ENCODE peak calls at places on chromosomes 16 and 17, in four cellular contexts. B is heart left ventricle, W is brain microvascular endothelial cell, R is pancreas. H is an unnamed sample.

GRCh38 chr17:1143573-1143972 is 36.2 kb downstream of the ABR start:
- DNase-seq in R (no peak), W (peak; percentile 14), B (no peak), H (no peak)

GRCh38 chr16:79713609-79714309 is 113.2 kb upstream of the MAF start:
- DNase-seq in B (no peak), R (no peak), W (no peak), H (no peak)

GRCh38 chr16:1535391-1536291 is 2.2 kb downstream of the TMEM204 start:
- DNase-seq in R (no peak), B (peak; percentile 66), W (no peak), H (peak; percentile 40)

GRCh38 chr17:76232342-76232741 is 8.0 kb downstream of the RNF157 start:
- DNase-seq in R (no peak), B (no peak), W (no peak), H (no peak)

GRCh38 chr17:27446569-27447301 is 9.5 kb upstream of the KSR1 start:
- DNase-seq in R (no peak), W (peak; percentile 98), B (no peak), H (no peak)

GRCh38 chr16:22425036-22425801 is 50.8 kb upstream of the CDR2 start:
- DNase-seq in B (peak; percentile 73), R (no peak), W (no peak), H (peak; percentile 69)

GRCh38 chr16:55499951-55500350 is 8.9 kb upstream of the LPCAT2 start:
- DNase-seq in R (no peak), B (no peak), W (peak; percentile 99), H (no peak)

GRCh38 chr16:85438981-85439639 is 174.0 kb upstream of the GSE1 start:
- DNase-seq in R (no peak), W (no peak), B (no peak), H (no peak)

GRCh38 chr16:23013484-23013883 is 135.8 kb downstream of the USP31 start:
- DNase-seq in B (no peak), R (no peak), W (peak; percentile 6), H (no peak)

GRCh38 chr17:78884148-78884870 is 18.7 kb downstream of the CEP295NL start:
- DNase-seq in R (no peak), B (no peak), W (no peak), H (no peak)

GRCh38 chr17:3915642-3916012 is 638 bp downstream of the P2RX1 start:
- DNase-seq in R (no peak), B (no peak), W (no peak), H (no peak)

GRCh38 chr17:3912827-3913226 is 3.4 kb downstream of the P2RX1 start:
- DNase-seq in R (no peak), W (no peak), B (no peak), H (no peak)

GRCh38 chr17:3916013-3916696 is at the start of gene P2RX1:
- DNase-seq in W (no peak), B (no peak), R (no peak), H (no peak)

GRCh38 chr17:3913531-3914318 is 2.5 kb downstream of the P2RX1 start:
- DNase-seq in B (peak; percentile 88), R (peak; percentile 83), W (peak; percentile 76), H (peak; percentile 79)

GRCh38 chr17:3914319-3914685 is 2.0 kb downstream of the P2RX1 start:
- DNase-seq in R (no peak), W (no peak), B (no peak), H (no peak)
- H3K4me3 ChIP-seq in R (no peak overlapping the region), W (no peak overlapping the region), B (no peak overlapping the region), H (no peak overlapping the region)

DNA sequence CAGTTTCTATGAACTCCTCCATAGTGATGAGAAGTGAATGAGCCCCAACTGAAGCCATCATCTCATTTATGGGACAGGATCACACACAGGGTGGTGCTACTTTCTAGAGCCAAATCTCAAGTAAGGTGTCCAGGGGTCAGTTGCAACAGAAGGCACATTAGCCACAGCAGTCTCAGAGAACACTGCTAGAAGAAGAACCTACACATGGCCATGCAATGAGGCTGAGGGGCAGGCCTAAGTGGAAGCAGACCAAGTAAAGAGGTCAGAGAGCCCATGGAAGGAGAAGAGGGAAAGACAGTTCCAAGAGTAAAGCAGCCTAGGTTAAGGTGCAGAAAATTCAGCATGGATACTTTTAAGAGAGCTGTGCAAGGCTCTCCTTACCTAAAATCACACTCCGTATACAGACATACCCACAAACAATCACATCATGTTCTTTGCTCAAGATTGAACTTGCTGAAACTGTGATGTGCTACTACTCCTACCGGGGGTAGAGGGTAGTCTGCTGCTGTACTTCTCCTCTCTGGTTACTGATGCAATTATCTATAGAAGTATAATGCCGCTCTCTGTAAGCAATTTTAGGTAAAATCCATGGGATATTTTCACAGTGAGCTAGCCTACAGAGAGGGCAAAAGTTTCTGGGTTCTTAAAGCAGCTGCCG is 1.7 kb downstream of the ABCA8 start:
- DNase-seq in B (no peak), R (no peak), W (no peak), H (no peak)
- H3K4me3 ChIP-seq in B (peak overlapping the region; percentile 63), R (no peak overlapping the region), W (peak overlapping the region; percentile 39), H (peak overlapping the region; percentile 54)

GRCh38 chr17:72119280-72119962 is 1.4 kb upstream of the SOX9 start:
- DNase-seq in R (no peak), B (no peak), W (no peak), H (no peak)
- H3K4me3 ChIP-seq in R (peak overlapping the region; percentile 11), B (peak overlapping the region; percentile 85), W (peak overlapping the region; percentile 87), H (peak overlapping the region; percentile 58)

DNA sequence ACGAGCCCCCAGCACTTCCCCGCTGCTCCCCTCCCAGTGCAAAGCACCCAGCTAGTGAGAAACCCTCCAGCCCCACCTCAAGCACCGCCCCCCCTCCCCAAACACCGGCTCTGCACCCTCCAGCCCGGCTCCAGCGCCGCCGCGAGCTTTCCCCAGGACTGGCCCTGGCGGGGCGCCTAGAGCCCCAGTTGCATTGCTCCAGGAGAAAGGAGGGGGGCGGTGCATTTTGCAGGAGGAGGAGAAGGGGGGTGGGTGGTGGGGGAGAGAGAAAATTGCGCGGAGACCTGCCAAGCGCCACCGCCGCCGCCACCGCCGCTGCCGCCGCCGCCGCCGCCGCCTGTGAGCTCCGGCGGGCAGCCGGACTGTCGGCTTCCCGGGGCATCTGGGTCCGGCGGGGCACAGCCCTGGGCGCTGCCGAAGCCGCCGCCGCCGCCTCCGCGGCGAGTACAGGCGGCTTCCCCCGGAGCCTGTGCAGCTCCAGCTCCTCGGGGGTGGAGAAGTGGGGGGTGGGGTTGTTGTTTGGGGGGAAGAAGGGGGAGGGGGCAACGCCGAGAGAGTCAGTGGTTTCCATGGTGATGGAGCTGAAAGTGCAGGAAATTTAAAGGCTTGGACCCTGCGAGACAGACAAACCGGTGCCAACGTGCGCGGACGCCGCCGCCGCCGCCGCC is at the start of gene NOG:
- DNase-seq in B (peak; percentile 63), W (no peak), R (peak; percentile 39), H (peak; percentile 45)
- H3K4me3 ChIP-seq in B (peak within 1 kb of the TSS; percentile 60), W (peak within 1 kb of the TSS; percentile 54), R (peak within 1 kb of the TSS; percentile 53), H (peak within 1 kb of the TSS; percentile 59)

DNA sequence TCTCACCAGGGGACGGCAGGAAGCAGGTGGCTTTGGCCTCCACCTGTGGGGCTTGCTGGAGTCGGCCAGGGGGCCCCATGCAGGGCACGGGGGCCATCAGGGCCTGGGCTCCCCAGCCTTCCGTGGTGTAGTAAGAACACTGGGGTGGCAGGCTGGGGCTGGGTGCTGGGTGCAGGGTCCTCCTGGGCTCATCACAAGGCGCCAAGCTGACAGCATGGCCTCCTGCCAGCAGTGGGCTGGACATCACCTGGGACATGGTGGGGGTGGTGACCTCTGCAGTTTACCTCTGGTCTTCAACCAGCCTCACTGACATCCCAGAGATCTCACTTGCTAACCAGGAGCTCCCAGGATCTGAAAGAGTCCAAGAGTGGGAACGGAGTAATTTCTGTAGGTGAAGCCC is 5.3 kb downstream of the TNS4 start:
- DNase-seq in W (no peak), B (peak; percentile 40), R (no peak), H (no peak)
- H3K4me3 ChIP-seq in W (no peak overlapping the region), B (no peak overlapping the region), R (no peak overlapping the region), H (no peak overlapping the region)

H was measured in heart right ventricle.